ENCODE peak calls at places on chromosomes 6 and 20, in five cellular contexts. One of them, this sample, is unnamed.
A peak's percentile ranks its signal among the peaks of the same experiment; 100 is the strongest.

GRCh38 chr20:1664911-1665310 is 7.3 kb upstream of the SIRPG start:
- DNase-seq in Peyer's patch: no peak
- DNase-seq in H1: no peak
- DNase-seq in heart left ventricle: no peak
- DNase-seq in neuronal stem cell: no peak
- DNase-seq in this sample: peak; percentile 63

GRCh38 chr6:101102702-101103101 is 221.6 kb upstream of the ASCC3 start:
- DNase-seq in Peyer's patch: no peak
- DNase-seq in H1: no peak
- DNase-seq in heart left ventricle: no peak
- DNase-seq in neuronal stem cell: no peak
- DNase-seq in this sample: no peak

GRCh38 chr20:8209061-8209460 is 77.0 kb downstream of the PLCB1 start:
- DNase-seq in Peyer's patch: no peak
- DNase-seq in H1: no peak
- DNase-seq in heart left ventricle: no peak
- DNase-seq in neuronal stem cell: no peak
- DNase-seq in this sample: no peak

GRCh38 chr6:11364971-11365397 is 132.5 kb upstream of the NEDD9 start:
- DNase-seq in Peyer's patch: no peak
- DNase-seq in H1: no peak
- DNase-seq in heart left ventricle: no peak
- DNase-seq in neuronal stem cell: no peak
- DNase-seq in this sample: no peak

GRCh38 chr6:111824608-111825337 is 48.5 kb downstream of the FYN start:
- DNase-seq in Peyer's patch: no peak
- DNase-seq in H1: no peak
- DNase-seq in heart left ventricle: no peak
- DNase-seq in neuronal stem cell: no peak
- DNase-seq in this sample: no peak

GRCh38 chr20:840858-841567 is 7.5 kb downstream of the FAM110A start:
- DNase-seq in Peyer's patch: peak; percentile 73
- DNase-seq in H1: peak; percentile 72
- DNase-seq in heart left ventricle: no peak
- DNase-seq in neuronal stem cell: no peak
- DNase-seq in this sample: no peak

GRCh38 chr20:41454250-41454649 is 87.6 kb upstream of the EMILIN3 start:
- DNase-seq in Peyer's patch: no peak
- DNase-seq in H1: no peak
- DNase-seq in heart left ventricle: no peak
- DNase-seq in neuronal stem cell: no peak
- DNase-seq in this sample: no peak

GRCh38 chr6:11033825-11034224 is 10.3 kb downstream of the ELOVL2 start:
- DNase-seq in Peyer's patch: no peak
- DNase-seq in H1: no peak
- DNase-seq in heart left ventricle: no peak
- DNase-seq in neuronal stem cell: no peak
- DNase-seq in this sample: no peak

GRCh38 chr6:166637001-166637400 is 9.9 kb upstream of the RPS6KA2 start:
- DNase-seq in Peyer's patch: no peak
- DNase-seq in H1: no peak
- DNase-seq in heart left ventricle: no peak
- DNase-seq in neuronal stem cell: no peak
- DNase-seq in this sample: no peak

GRCh38 chr6:53043626-53044025 is 21.6 kb upstream of the FBXO9 start:
- DNase-seq in Peyer's patch: no peak
- DNase-seq in H1: no peak
- DNase-seq in heart left ventricle: no peak
- DNase-seq in neuronal stem cell: no peak
- DNase-seq in this sample: no peak

GRCh38 chr6:11007715-11008608 is 36.1 kb downstream of the ELOVL2 start:
- DNase-seq in Peyer's patch: no peak
- DNase-seq in H1: no peak
- DNase-seq in heart left ventricle: no peak
- DNase-seq in neuronal stem cell: no peak
- DNase-seq in this sample: no peak

GRCh38 chr20:62534526-62535221 is 58.9 kb upstream of the GATA5 start:
- DNase-seq in Peyer's patch: no peak
- DNase-seq in H1: no peak
- DNase-seq in heart left ventricle: no peak
- DNase-seq in neuronal stem cell: no peak
- DNase-seq in this sample: no peak

GRCh38 chr6:105346052-105346451 is 56.8 kb downstream of the PREP start:
- DNase-seq in Peyer's patch: no peak
- DNase-seq in H1: no peak
- DNase-seq in heart left ventricle: no peak
- DNase-seq in neuronal stem cell: no peak
- DNase-seq in this sample: no peak

GRCh38 chr6:30614843-30615218 is 2.2 kb downstream of the PPP1R10 start:
- DNase-seq in Peyer's patch: peak; percentile 64
- DNase-seq in H1: peak; percentile 68
- DNase-seq in heart left ventricle: peak; percentile 93
- DNase-seq in neuronal stem cell: peak; percentile 92
- DNase-seq in this sample: peak; percentile 94

GRCh38 chr6:105072799-105073199 is 107.0 kb downstream of the POPDC3 start:
- DNase-seq in Peyer's patch: no peak
- DNase-seq in H1: no peak
- DNase-seq in heart left ventricle: no peak
- DNase-seq in neuronal stem cell: no peak
- DNase-seq in this sample: no peak

GRCh38 chr6:33132121-33132524 is 56.3 kb downstream of the HLA-DPB1 start:
- DNase-seq in Peyer's patch: no peak
- DNase-seq in H1: no peak
- DNase-seq in heart left ventricle: no peak
- DNase-seq in neuronal stem cell: no peak
- DNase-seq in this sample: no peak

GRCh38 chr6:94673251-94673650 is 904.1 kb upstream of the MANEA start:
- DNase-seq in Peyer's patch: no peak
- DNase-seq in H1: no peak
- DNase-seq in heart left ventricle: no peak
- DNase-seq in neuronal stem cell: no peak
- DNase-seq in this sample: no peak

GRCh38 chr20:2032168-2032567 is 38.3 kb upstream of the PDYN start:
- DNase-seq in Peyer's patch: no peak
- DNase-seq in H1: no peak
- DNase-seq in heart left ventricle: no peak
- DNase-seq in neuronal stem cell: peak; percentile 20
- DNase-seq in this sample: no peak

GRCh38 chr6:130118236-130118635 is 99.9 kb downstream of the L3MBTL3 start:
- DNase-seq in Peyer's patch: no peak
- DNase-seq in H1: no peak
- DNase-seq in heart left ventricle: no peak
- DNase-seq in neuronal stem cell: no peak
- DNase-seq in this sample: no peak

GRCh38 chr6:125923371-125923877 is 33.1 kb upstream of the HINT3 start:
- DNase-seq in Peyer's patch: no peak
- DNase-seq in H1: no peak
- DNase-seq in heart left ventricle: no peak
- DNase-seq in neuronal stem cell: no peak
- DNase-seq in this sample: no peak

GRCh38 chr20:49283176-49283702 is 5.4 kb upstream of the ZNFX1 start:
- DNase-seq in Peyer's patch: no peak
- DNase-seq in H1: no peak
- DNase-seq in heart left ventricle: no peak
- DNase-seq in neuronal stem cell: no peak
- DNase-seq in this sample: no peak

GRCh38 chr20:20003088-20003954 is 13.8 kb upstream of the NAA20 start:
- DNase-seq in Peyer's patch: no peak
- DNase-seq in H1: no peak
- DNase-seq in heart left ventricle: peak; percentile 68
- DNase-seq in neuronal stem cell: no peak
- DNase-seq in this sample: peak; percentile 14

GRCh38 chr20:45052698-45053440 is 48.1 kb downstream of the KCNS1 start:
- DNase-seq in Peyer's patch: no peak
- DNase-seq in H1: no peak
- DNase-seq in heart left ventricle: no peak
- DNase-seq in neuronal stem cell: no peak
- DNase-seq in this sample: peak; percentile 15

GRCh38 chr20:62136283-62137091 is 6.7 kb downstream of the PSMA7 start:
- DNase-seq in Peyer's patch: peak; percentile 78
- DNase-seq in H1: no peak
- DNase-seq in heart left ventricle: peak; percentile 57
- DNase-seq in neuronal stem cell: no peak
- DNase-seq in this sample: peak; percentile 74

GRCh38 chr6:3805448-3806123 is 43.6 kb upstream of the FAM50B start:
- DNase-seq in Peyer's patch: no peak
- DNase-seq in H1: no peak
- DNase-seq in heart left ventricle: no peak
- DNase-seq in neuronal stem cell: no peak
- DNase-seq in this sample: no peak

DNA sequence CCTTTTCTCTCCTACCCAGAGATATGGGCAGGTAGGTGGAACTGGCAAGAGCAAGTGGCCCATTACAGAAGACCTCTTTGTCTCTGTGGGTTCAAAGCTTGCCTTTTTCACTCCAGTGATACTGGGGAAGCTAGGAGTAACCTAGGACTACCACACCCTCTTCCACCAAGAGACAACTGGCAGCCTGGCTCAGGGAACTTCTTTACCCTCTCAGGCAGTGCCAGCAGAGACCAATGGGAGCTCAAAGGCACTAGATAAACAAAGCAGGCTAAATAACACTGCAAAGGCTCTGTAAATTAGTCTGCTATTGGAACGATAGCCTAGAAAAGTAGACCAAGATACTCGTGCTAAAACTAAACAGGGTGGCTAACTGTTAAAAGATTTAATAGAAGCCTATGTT is 32.1 kb downstream of the ATRN start:
- DNase-seq in Peyer's patch: no peak
- DNase-seq in H1: no peak
- DNase-seq in heart left ventricle: no peak
- DNase-seq in neuronal stem cell: no peak
- DNase-seq in this sample: no peak
- H3K9me3 ChIP-seq in Peyer's patch: no peaks in the 10 kb centered on the region
- H3K9me3 ChIP-seq in H1: no peaks in the 10 kb centered on the region
- H3K9me3 ChIP-seq in heart left ventricle: no peaks in the 10 kb centered on the region
- H3K9me3 ChIP-seq in neuronal stem cell: peaks cover 5% of the 10 kb centered on the region
- H3K9me3 ChIP-seq in this sample: no peaks in the 10 kb centered on the region

DNA sequence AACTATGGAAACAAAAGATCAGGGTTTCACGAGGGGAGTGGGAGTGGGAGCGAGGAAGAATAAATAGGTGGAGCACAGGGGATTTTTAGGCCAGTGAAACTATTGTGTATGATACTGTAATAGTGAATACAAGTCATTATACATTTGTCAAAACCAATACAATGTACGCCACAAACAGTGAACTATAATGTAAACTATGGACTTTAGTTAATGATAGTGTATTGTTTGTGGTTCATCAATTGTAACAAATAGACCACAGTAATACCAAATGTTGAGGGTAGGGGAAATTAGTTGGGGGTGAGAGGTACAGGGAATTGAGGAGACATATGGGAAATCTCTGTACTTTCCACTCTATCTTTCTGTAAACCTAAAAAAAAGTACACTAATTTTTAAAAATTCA is 218.4 kb downstream of the FRK start:
- DNase-seq in Peyer's patch: no peak
- DNase-seq in H1: no peak
- DNase-seq in heart left ventricle: no peak
- DNase-seq in neuronal stem cell: no peak
- DNase-seq in this sample: no peak
- H3K4me1 ChIP-seq in Peyer's patch: no peaks in the 10 kb centered on the region
- H3K4me1 ChIP-seq in H1: no peaks in the 10 kb centered on the region
- H3K4me1 ChIP-seq in heart left ventricle: no peaks in the 10 kb centered on the region
- H3K4me1 ChIP-seq in neuronal stem cell: no peaks in the 10 kb centered on the region
- H3K4me1 ChIP-seq in this sample: no peaks in the 10 kb centered on the region

GRCh38 chr20:37454636-37455035 is 66.4 kb upstream of the NNAT start:
- DNase-seq in Peyer's patch: no peak
- DNase-seq in H1: no peak
- DNase-seq in heart left ventricle: no peak
- DNase-seq in neuronal stem cell: no peak
- DNase-seq in this sample: no peak
- H3K9me3 ChIP-seq in Peyer's patch: no peaks in the 10 kb centered on the region
- H3K9me3 ChIP-seq in H1: peaks cover 5% of the 10 kb centered on the region
- H3K9me3 ChIP-seq in heart left ventricle: peaks cover 12% of the 10 kb centered on the region
- H3K9me3 ChIP-seq in neuronal stem cell: peaks cover 6% of the 10 kb centered on the region
- H3K9me3 ChIP-seq in this sample: no peaks in the 10 kb centered on the region

GRCh38 chr6:36730424-36731380 is 33.1 kb downstream of the RAB44 start:
- DNase-seq in Peyer's patch: no peak
- DNase-seq in H1: no peak
- DNase-seq in heart left ventricle: no peak
- DNase-seq in neuronal stem cell: no peak
- DNase-seq in this sample: no peak

GRCh38 chr6:36733300-36733699 is 35.7 kb downstream of the RAB44 start:
- DNase-seq in Peyer's patch: peak; percentile 26
- DNase-seq in H1: no peak
- DNase-seq in heart left ventricle: no peak
- DNase-seq in neuronal stem cell: no peak
- DNase-seq in this sample: no peak

GRCh38 chr6:36734486-36735060 is 36.9 kb downstream of the RAB44 start:
- DNase-seq in Peyer's patch: no peak
- DNase-seq in H1: no peak
- DNase-seq in heart left ventricle: no peak
- DNase-seq in neuronal stem cell: no peak
- DNase-seq in this sample: no peak

GRCh38 chr6:36729169-36729549 is 31.5 kb downstream of the RAB44 start:
- DNase-seq in Peyer's patch: no peak
- DNase-seq in H1: no peak
- DNase-seq in heart left ventricle: no peak
- DNase-seq in neuronal stem cell: no peak
- DNase-seq in this sample: no peak

GRCh38 chr6:36731622-36732310 is 34.1 kb downstream of the RAB44 start:
- DNase-seq in Peyer's patch: no peak
- DNase-seq in H1: no peak
- DNase-seq in heart left ventricle: no peak
- DNase-seq in neuronal stem cell: no peak
- DNase-seq in this sample: no peak
- H3K4me1 ChIP-seq in Peyer's patch: peaks cover 4% of the 10 kb centered on the region
- H3K4me1 ChIP-seq in H1: peaks cover 2% of the 10 kb centered on the region
- H3K4me1 ChIP-seq in heart left ventricle: peaks cover 34% of the 10 kb centered on the region
- H3K4me1 ChIP-seq in neuronal stem cell: peaks cover 2% of the 10 kb centered on the region
- H3K4me1 ChIP-seq in this sample: peaks cover 25% of the 10 kb centered on the region

DNA sequence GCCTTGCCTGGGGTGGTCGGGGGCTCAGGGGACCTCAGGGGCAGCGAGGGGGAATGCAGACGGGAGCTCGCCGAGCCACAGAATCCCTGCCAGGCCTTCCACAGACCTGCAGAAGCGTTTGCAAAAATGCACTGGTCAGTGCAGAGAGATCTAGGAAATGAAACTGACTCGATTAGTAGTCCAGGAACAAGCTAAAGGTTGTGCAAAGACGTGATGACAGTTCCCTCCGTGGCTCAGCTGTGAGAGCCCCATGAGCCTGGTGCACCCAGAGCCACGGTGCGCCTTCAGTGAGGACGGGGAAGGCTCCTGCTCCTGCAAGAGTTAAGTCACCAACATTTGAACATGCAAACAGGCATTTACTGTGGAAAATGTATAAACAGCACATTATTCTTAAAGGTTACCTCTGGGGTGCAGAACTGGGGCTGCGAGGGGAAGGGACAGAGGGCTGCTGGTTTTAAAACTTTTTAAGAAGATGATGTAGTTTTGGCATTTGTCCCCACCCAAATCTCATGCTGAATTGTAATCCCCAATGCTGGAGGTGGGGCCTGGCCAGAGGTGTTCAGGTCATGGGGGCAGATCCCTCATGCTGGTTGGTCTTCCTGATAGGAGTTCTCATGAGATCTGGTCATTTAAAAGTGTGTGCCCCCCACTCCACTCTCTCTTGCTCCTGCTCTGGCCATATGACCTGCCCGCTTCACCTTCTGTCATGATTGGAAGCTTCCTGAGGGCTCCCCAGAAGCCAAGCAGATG is 147.3 kb downstream of the DLL1 start:
- DNase-seq in Peyer's patch: peak; percentile 26
- DNase-seq in H1: no peak
- DNase-seq in heart left ventricle: peak; percentile 2
- DNase-seq in neuronal stem cell: no peak
- DNase-seq in this sample: no peak
- H3K9me3 ChIP-seq in Peyer's patch: no peaks in the 10 kb centered on the region
- H3K9me3 ChIP-seq in H1: peaks cover 4% of the 10 kb centered on the region
- H3K9me3 ChIP-seq in heart left ventricle: peaks cover 6% of the 10 kb centered on the region
- H3K9me3 ChIP-seq in neuronal stem cell: peaks cover 2% of the 10 kb centered on the region
- H3K9me3 ChIP-seq in this sample: no peaks in the 10 kb centered on the region